ENCODE peak calls at places on chromosomes 4 and X, in ten cellular contexts. One of them, this sample, is unnamed.

GRCh38 chrX:155880586-155881157 is 473 bp upstream of the VAMP7 start:
- DNase-seq in lung: no peak
- DNase-seq in foreskin keratinocyte: no peak
- DNase-seq in activated B cell treated with CpG ODN at 0.5 μM for 24 hours: no peak
- DNase-seq in brain microvascular endothelial cell: no peak
- DNase-seq in MCF 10A: no peak
- DNase-seq in HL-60: no peak
- DNase-seq in AG09309: no peak
- DNase-seq in psoas muscle: no peak
- DNase-seq in neural progenitor cell: no peak
- DNase-seq in this sample: no peak

GRCh38 chrX:37813570-37813969 is 33.7 kb downstream of the CYBB start:
- DNase-seq in MCF 10A: no peak
- DNase-seq in brain microvascular endothelial cell: no peak
- DNase-seq in HL-60: no peak
- DNase-seq in psoas muscle: no peak
- DNase-seq in lung: no peak
- DNase-seq in AG09309: no peak
- DNase-seq in neural progenitor cell: no peak
- DNase-seq in activated B cell treated with CpG ODN at 0.5 μM for 24 hours: no peak
- DNase-seq in foreskin keratinocyte: no peak
- DNase-seq in this sample: no peak

GRCh38 chrX:19670854-19671620 is 155.7 kb upstream of the MAP3K15 start:
- DNase-seq in HL-60: no peak
- DNase-seq in psoas muscle: no peak
- DNase-seq in MCF 10A: peak; percentile 90
- DNase-seq in lung: no peak
- DNase-seq in AG09309: no peak
- DNase-seq in foreskin keratinocyte: peak; percentile 63
- DNase-seq in neural progenitor cell: peak; percentile 14
- DNase-seq in activated B cell treated with CpG ODN at 0.5 μM for 24 hours: no peak
- DNase-seq in brain microvascular endothelial cell: peak; percentile 60
- DNase-seq in this sample: no peak

GRCh38 chr4:110119347-110119746 is 79.1 kb downstream of the ELOVL6 start:
- DNase-seq in AG09309: no peak
- DNase-seq in foreskin keratinocyte: peak; percentile 61
- DNase-seq in HL-60: no peak
- DNase-seq in neural progenitor cell: no peak
- DNase-seq in lung: no peak
- DNase-seq in psoas muscle: no peak
- DNase-seq in activated B cell treated with CpG ODN at 0.5 μM for 24 hours: no peak
- DNase-seq in MCF 10A: no peak
- DNase-seq in brain microvascular endothelial cell: no peak
- DNase-seq in this sample: no peak

GRCh38 chr4:80301884-80302283 is 33.6 kb upstream of the CFAP299 start:
- DNase-seq in psoas muscle: no peak
- DNase-seq in brain microvascular endothelial cell: no peak
- DNase-seq in AG09309: no peak
- DNase-seq in neural progenitor cell: no peak
- DNase-seq in HL-60: no peak
- DNase-seq in foreskin keratinocyte: no peak
- DNase-seq in activated B cell treated with CpG ODN at 0.5 μM for 24 hours: no peak
- DNase-seq in lung: no peak
- DNase-seq in MCF 10A: no peak
- DNase-seq in this sample: no peak

GRCh38 chrX:107996124-107996523 is 14.0 kb upstream of the TEX13B start:
- DNase-seq in psoas muscle: no peak
- DNase-seq in lung: no peak
- DNase-seq in neural progenitor cell: no peak
- DNase-seq in activated B cell treated with CpG ODN at 0.5 μM for 24 hours: no peak
- DNase-seq in brain microvascular endothelial cell: no peak
- DNase-seq in AG09309: no peak
- DNase-seq in HL-60: no peak
- DNase-seq in MCF 10A: no peak
- DNase-seq in foreskin keratinocyte: no peak
- DNase-seq in this sample: no peak

GRCh38 chr4:180449395-180449956 is 1793.7 kb upstream of the TENM3 start:
- DNase-seq in brain microvascular endothelial cell: no peak
- DNase-seq in AG09309: no peak
- DNase-seq in MCF 10A: peak; percentile 77
- DNase-seq in activated B cell treated with CpG ODN at 0.5 μM for 24 hours: no peak
- DNase-seq in lung: no peak
- DNase-seq in psoas muscle: no peak
- DNase-seq in HL-60: no peak
- DNase-seq in foreskin keratinocyte: peak; percentile 6
- DNase-seq in neural progenitor cell: peak; percentile 71
- DNase-seq in this sample: peak; percentile 68

GRCh38 chr4:96356591-96357360 is 516.9 kb downstream of the PDHA2 start:
- DNase-seq in HL-60: no peak
- DNase-seq in neural progenitor cell: no peak
- DNase-seq in activated B cell treated with CpG ODN at 0.5 μM for 24 hours: no peak
- DNase-seq in lung: no peak
- DNase-seq in AG09309: no peak
- DNase-seq in foreskin keratinocyte: peak; percentile 44
- DNase-seq in brain microvascular endothelial cell: no peak
- DNase-seq in psoas muscle: no peak
- DNase-seq in MCF 10A: no peak
- DNase-seq in this sample: no peak

GRCh38 chr4:23856630-23857029 is 33.2 kb downstream of the PPARGC1A start:
- DNase-seq in MCF 10A: peak; percentile 19
- DNase-seq in psoas muscle: no peak
- DNase-seq in HL-60: no peak
- DNase-seq in AG09309: no peak
- DNase-seq in neural progenitor cell: no peak
- DNase-seq in brain microvascular endothelial cell: no peak
- DNase-seq in lung: peak; percentile 44
- DNase-seq in activated B cell treated with CpG ODN at 0.5 μM for 24 hours: no peak
- DNase-seq in foreskin keratinocyte: no peak
- DNase-seq in this sample: no peak

GRCh38 chr4:23853986-23854385 is 35.9 kb downstream of the PPARGC1A start:
- DNase-seq in brain microvascular endothelial cell: no peak
- DNase-seq in MCF 10A: no peak
- DNase-seq in neural progenitor cell: no peak
- DNase-seq in lung: no peak
- DNase-seq in HL-60: no peak
- DNase-seq in AG09309: no peak
- DNase-seq in psoas muscle: no peak
- DNase-seq in foreskin keratinocyte: no peak
- DNase-seq in activated B cell treated with CpG ODN at 0.5 μM for 24 hours: no peak
- DNase-seq in this sample: no peak

GRCh38 chr4:23861897-23862296 is 27.9 kb downstream of the PPARGC1A start:
- DNase-seq in brain microvascular endothelial cell: no peak
- DNase-seq in MCF 10A: no peak
- DNase-seq in psoas muscle: no peak
- DNase-seq in lung: no peak
- DNase-seq in neural progenitor cell: no peak
- DNase-seq in activated B cell treated with CpG ODN at 0.5 μM for 24 hours: no peak
- DNase-seq in HL-60: no peak
- DNase-seq in AG09309: no peak
- DNase-seq in foreskin keratinocyte: no peak
- DNase-seq in this sample: no peak

GRCh38 chr4:23855912-23856605 is 33.8 kb downstream of the PPARGC1A start:
- DNase-seq in AG09309: no peak
- DNase-seq in HL-60: no peak
- DNase-seq in psoas muscle: no peak
- DNase-seq in MCF 10A: peak; percentile 35
- DNase-seq in foreskin keratinocyte: no peak
- DNase-seq in lung: no peak
- DNase-seq in activated B cell treated with CpG ODN at 0.5 μM for 24 hours: no peak
- DNase-seq in brain microvascular endothelial cell: peak; percentile 21
- DNase-seq in neural progenitor cell: no peak
- DNase-seq in this sample: no peak

DNA sequence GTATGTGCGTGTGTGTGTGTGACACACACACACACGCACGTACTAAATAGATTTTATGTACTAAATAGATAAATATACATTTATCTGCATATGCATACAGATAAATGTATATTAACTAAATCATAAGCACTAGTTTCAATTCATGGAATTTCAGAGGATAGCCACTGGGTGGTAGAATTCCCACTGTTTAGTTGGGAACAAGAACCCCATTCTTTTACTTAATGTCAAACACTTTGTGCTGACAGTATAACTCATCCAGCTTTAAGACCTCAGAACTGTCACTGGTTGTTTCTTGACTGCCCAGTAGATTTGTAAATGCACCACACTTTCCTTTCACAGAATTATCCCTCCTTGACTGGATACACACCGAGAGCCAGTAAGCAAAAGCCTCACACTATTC is 32.5 kb downstream of the PPARGC1A start:
- DNase-seq in lung: no peak
- DNase-seq in brain microvascular endothelial cell: peak; percentile 3
- DNase-seq in AG09309: peak; percentile 7
- DNase-seq in foreskin keratinocyte: peak; percentile 4
- DNase-seq in MCF 10A: peak; percentile 24
- DNase-seq in neural progenitor cell: no peak
- DNase-seq in activated B cell treated with CpG ODN at 0.5 μM for 24 hours: no peak
- DNase-seq in psoas muscle: no peak
- DNase-seq in HL-60: no peak
- DNase-seq in this sample: no peak
- TF ChIP-seq CTCF in lung: no peak
- TF ChIP-seq CTCF in brain microvascular endothelial cell: peak; percentile 13
- TF ChIP-seq CTCF in AG09309: peak; percentile 14
- TF ChIP-seq CTCF in foreskin keratinocyte: peak; percentile 49
- TF ChIP-seq CTCF in MCF 10A: no peak
- TF ChIP-seq CTCF in neural progenitor cell: peak; percentile 14
- TF ChIP-seq CTCF in activated B cell treated with CpG ODN at 0.5 μM for 24 hours: no peak
- TF ChIP-seq CTCF in psoas muscle: no peak
- TF ChIP-seq CTCF in HL-60: no peak
- TF ChIP-seq CTCF in this sample: no peak

GRCh38 chrX:134932528-134933217 is 58.1 kb upstream of the SMIM10 start:
- DNase-seq in brain microvascular endothelial cell: peak; percentile 28
- DNase-seq in neural progenitor cell: no peak
- DNase-seq in MCF 10A: no peak
- DNase-seq in HL-60: no peak
- DNase-seq in foreskin keratinocyte: peak; percentile 66
- DNase-seq in lung: no peak
- DNase-seq in activated B cell treated with CpG ODN at 0.5 μM for 24 hours: no peak
- DNase-seq in psoas muscle: no peak
- DNase-seq in AG09309: no peak
- DNase-seq in this sample: no peak

GRCh38 chrX:134929813-134930212 is 61.0 kb upstream of the SMIM10 start:
- DNase-seq in foreskin keratinocyte: no peak
- DNase-seq in HL-60: no peak
- DNase-seq in lung: no peak
- DNase-seq in psoas muscle: no peak
- DNase-seq in MCF 10A: no peak
- DNase-seq in brain microvascular endothelial cell: no peak
- DNase-seq in activated B cell treated with CpG ODN at 0.5 μM for 24 hours: no peak
- DNase-seq in neural progenitor cell: no peak
- DNase-seq in AG09309: no peak
- DNase-seq in this sample: no peak

GRCh38 chrX:134933248-134933647 is 57.5 kb upstream of the SMIM10 start:
- DNase-seq in brain microvascular endothelial cell: no peak
- DNase-seq in psoas muscle: no peak
- DNase-seq in activated B cell treated with CpG ODN at 0.5 μM for 24 hours: no peak
- DNase-seq in neural progenitor cell: no peak
- DNase-seq in HL-60: no peak
- DNase-seq in AG09309: no peak
- DNase-seq in foreskin keratinocyte: no peak
- DNase-seq in MCF 10A: no peak
- DNase-seq in lung: no peak
- DNase-seq in this sample: no peak

GRCh38 chrX:134930501-134930900 is 60.3 kb upstream of the SMIM10 start:
- DNase-seq in brain microvascular endothelial cell: no peak
- DNase-seq in MCF 10A: no peak
- DNase-seq in lung: no peak
- DNase-seq in neural progenitor cell: no peak
- DNase-seq in foreskin keratinocyte: no peak
- DNase-seq in HL-60: no peak
- DNase-seq in AG09309: no peak
- DNase-seq in activated B cell treated with CpG ODN at 0.5 μM for 24 hours: no peak
- DNase-seq in psoas muscle: no peak
- DNase-seq in this sample: no peak

DNA sequence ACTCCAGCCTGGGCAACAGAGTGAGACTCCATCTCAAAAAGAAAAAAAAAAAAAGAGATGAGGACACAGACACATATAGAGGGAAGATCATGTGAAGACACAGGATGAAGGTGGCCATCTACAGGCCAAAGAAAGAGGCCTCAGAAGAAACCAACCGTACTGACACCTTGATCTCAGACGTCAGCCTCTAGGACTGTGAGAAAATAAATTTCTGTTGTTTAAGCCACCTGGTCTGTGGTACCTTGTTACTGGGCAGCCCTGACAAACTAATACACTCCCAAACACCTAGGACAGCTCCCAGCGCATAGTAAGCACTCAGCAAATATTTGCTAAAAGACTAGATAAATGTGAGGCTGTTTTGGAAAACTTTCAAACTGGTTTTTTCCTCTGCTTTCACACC is 59.2 kb upstream of the SMIM10 start:
- DNase-seq in foreskin keratinocyte: no peak
- DNase-seq in AG09309: no peak
- DNase-seq in neural progenitor cell: no peak
- DNase-seq in HL-60: no peak
- DNase-seq in lung: no peak
- DNase-seq in MCF 10A: no peak
- DNase-seq in brain microvascular endothelial cell: no peak
- DNase-seq in psoas muscle: no peak
- DNase-seq in activated B cell treated with CpG ODN at 0.5 μM for 24 hours: no peak
- DNase-seq in this sample: no peak
- TF ChIP-seq CTCF in foreskin keratinocyte: no peak
- TF ChIP-seq CTCF in AG09309: no peak
- TF ChIP-seq CTCF in neural progenitor cell: no peak
- TF ChIP-seq CTCF in HL-60: no peak
- TF ChIP-seq CTCF in lung: no peak
- TF ChIP-seq CTCF in MCF 10A: no peak
- TF ChIP-seq CTCF in brain microvascular endothelial cell: no peak
- TF ChIP-seq CTCF in psoas muscle: no peak
- TF ChIP-seq CTCF in activated B cell treated with CpG ODN at 0.5 μM for 24 hours: no peak
- TF ChIP-seq CTCF in this sample: no peak

GRCh38 chr4:112564706-112565270 is 48.8 kb upstream of the NEUROG2 start:
- DNase-seq in HL-60: no peak
- DNase-seq in MCF 10A: no peak
- DNase-seq in brain microvascular endothelial cell: no peak
- DNase-seq in neural progenitor cell: no peak
- DNase-seq in activated B cell treated with CpG ODN at 0.5 μM for 24 hours: no peak
- DNase-seq in lung: no peak
- DNase-seq in psoas muscle: no peak
- DNase-seq in foreskin keratinocyte: no peak
- DNase-seq in AG09309: no peak
- DNase-seq in this sample: no peak
- TF ChIP-seq CTCF in HL-60: no peak
- TF ChIP-seq CTCF in MCF 10A: no peak
- TF ChIP-seq CTCF in brain microvascular endothelial cell: no peak
- TF ChIP-seq CTCF in neural progenitor cell: peak; percentile 17
- TF ChIP-seq CTCF in activated B cell treated with CpG ODN at 0.5 μM for 24 hours: no peak
- TF ChIP-seq CTCF in lung: no peak
- TF ChIP-seq CTCF in psoas muscle: no peak
- TF ChIP-seq CTCF in foreskin keratinocyte: no peak
- TF ChIP-seq CTCF in AG09309: no peak
- TF ChIP-seq CTCF in this sample: no peak

DNA sequence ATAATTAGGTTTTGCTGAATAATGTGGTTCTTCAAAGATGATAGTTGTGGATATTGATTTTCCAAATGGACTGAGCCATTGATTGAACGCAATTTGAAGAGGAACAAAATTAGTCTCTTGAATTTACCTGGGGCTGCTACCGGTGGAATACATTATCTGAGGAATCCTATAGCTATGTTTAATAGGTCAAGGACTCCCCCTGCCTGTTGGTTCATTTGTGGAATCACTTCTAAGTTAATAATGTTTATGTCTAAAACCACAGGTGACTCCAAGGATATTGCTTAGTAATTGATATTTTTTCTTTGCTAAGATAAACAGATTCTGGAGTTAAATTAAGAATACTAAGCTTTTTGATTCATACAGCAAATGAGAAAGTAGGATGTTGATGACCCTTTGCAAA is 576.0 kb upstream of the PABPC4L start:
- DNase-seq in AG09309: no peak
- DNase-seq in MCF 10A: peak; percentile 31
- DNase-seq in foreskin keratinocyte: peak; percentile 34
- DNase-seq in neural progenitor cell: peak; percentile 31
- DNase-seq in HL-60: no peak
- DNase-seq in brain microvascular endothelial cell: no peak
- DNase-seq in psoas muscle: no peak
- DNase-seq in activated B cell treated with CpG ODN at 0.5 μM for 24 hours: no peak
- DNase-seq in lung: no peak
- DNase-seq in this sample: no peak
- TF ChIP-seq CTCF in AG09309: no peak
- TF ChIP-seq CTCF in MCF 10A: peak; percentile 26
- TF ChIP-seq CTCF in foreskin keratinocyte: peak; percentile 36
- TF ChIP-seq CTCF in neural progenitor cell: peak; percentile 49
- TF ChIP-seq CTCF in HL-60: no peak
- TF ChIP-seq CTCF in brain microvascular endothelial cell: no peak
- TF ChIP-seq CTCF in psoas muscle: no peak
- TF ChIP-seq CTCF in activated B cell treated with CpG ODN at 0.5 μM for 24 hours: no peak
- TF ChIP-seq CTCF in lung: no peak
- TF ChIP-seq CTCF in this sample: no peak

This sample was measured in glutamatergic neuron.